ENCODE peak calls at places on chromosome 1, in four cellular contexts. Q is nephron progenitor cell, O is tibial nerve, G is GM23338. E is an unnamed sample.

GRCh38 chr1:58573705-58574591 is 3.1 kb downstream of the TACSTD2 start:
- DNase-seq in Q (no peak), O (no peak), G (no peak), E (no peak)

GRCh38 chr1:24903955-24904730 is 25.9 kb downstream of the RUNX3 start:
- DNase-seq in G (no peak), Q (no peak), O (no peak), E (no peak)

GRCh38 chr1:39976732-39977131 is 21.8 kb downstream of the MFSD2A start:
- DNase-seq in O (no peak), Q (no peak), G (peak), E (no peak)

GRCh38 chr1:155192346-155193274 is 15.1 kb downstream of the THBS3 start:
- DNase-seq in Q (no peak), O (no peak), G (peak), E (no peak)

GRCh38 chr1:180131510-180131909 is 23.2 kb upstream of the QSOX1 start:
- DNase-seq in Q (no peak), O (no peak), G (no peak), E (no peak)

GRCh38 chr1:117820096-117820495 is 109.3 kb downstream of the GDAP2 start:
- DNase-seq in O (no peak), G (no peak), Q (no peak), E (no peak)

GRCh38 chr1:155934933-155935590 is 849 bp upstream of the KHDC4 start:
- DNase-seq in O (no peak), G (peak), Q (no peak), E (no peak)

GRCh38 chr1:154148787-154149186 is 6.1 kb downstream of the NUP210L start:
- DNase-seq in Q (no peak), G (no peak), O (no peak), E (no peak)

GRCh38 chr1:62452951-62453350 is 16.1 kb downstream of the USP1 start:
- DNase-seq in Q (no peak), O (no peak), G (no peak), E (no peak)

GRCh38 chr1:230262867-230263572 is 163.1 kb downstream of the PGBD5 start:
- DNase-seq in O (no peak), G (no peak), Q (no peak), E (no peak)

GRCh38 chr1:247007511-247008405 is at the start of gene ZNF695:
- DNase-seq in O (no peak), G (peak), Q (peak), E (peak)

GRCh38 chr1:199161766-199162303 is 523.0 kb downstream of the PTPRC start:
- DNase-seq in G (no peak), O (no peak), Q (no peak), E (no peak)

GRCh38 chr1:27671964-27672749 is at the start of gene IFI6:
- DNase-seq in G (peak), Q (peak), O (peak), E (peak)
- TF ChIP-seq CTCF in G (no peak), Q (peak), O (peak), E (no peak)

DNA sequence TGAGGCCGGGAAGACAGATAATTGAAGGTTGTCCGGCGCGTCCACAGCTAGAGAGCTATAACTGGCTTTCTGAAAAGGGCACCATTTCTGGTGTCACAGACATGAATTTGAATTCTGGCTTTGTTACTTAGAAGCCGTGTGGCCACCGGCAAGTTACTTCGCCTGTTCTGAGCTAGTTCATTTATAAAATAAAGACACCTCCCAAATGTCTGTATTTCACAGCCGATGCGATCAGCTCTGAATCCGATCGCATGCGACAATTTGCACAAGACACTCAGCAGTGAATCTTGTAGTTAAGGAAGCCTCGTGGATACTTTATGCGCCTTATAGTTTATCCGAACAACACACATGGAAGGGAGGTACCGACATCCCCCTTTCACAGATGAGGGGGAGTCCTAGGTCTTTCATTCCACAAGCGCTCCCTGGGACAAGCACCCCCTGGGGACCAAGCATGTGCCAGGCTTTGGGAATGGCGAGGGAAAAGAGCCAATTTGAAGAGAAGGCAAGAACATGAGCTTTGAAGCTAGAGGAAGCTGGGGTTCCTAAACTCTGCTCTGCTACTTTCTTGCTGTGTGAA is 4.0 kb downstream of the ID3 start:
- DNase-seq in O (no peak), G (peak), Q (peak), E (no peak)
- TF ChIP-seq CTCF in O (no peak), G (no peak), Q (no peak), E (no peak)

GRCh38 chr1:150362721-150363425 is 1.1 kb upstream of the RPRD2 start:
- DNase-seq in Q (no peak), G (peak), O (no peak), E (no peak)

GRCh38 chr1:150366416-150367296 is 2.7 kb downstream of the RPRD2 start:
- DNase-seq in Q (no peak), O (no peak), G (peak), E (no peak)

GRCh38 chr1:150365945-150366344 is 2.0 kb downstream of the RPRD2 start:
- DNase-seq in Q (no peak), G (no peak), O (no peak), E (no peak)

GRCh38 chr1:150363426-150364230 is at the start of gene RPRD2:
- DNase-seq in G (peak), O (peak), Q (peak), E (peak)

GRCh38 chr1:150364231-150365003 is 470 bp downstream of the RPRD2 start:
- DNase-seq in Q (peak), G (peak), O (peak), E (peak)
- TF ChIP-seq CTCF in Q (no peak), G (no peak), O (no peak), E (peak)

GRCh38 chr1:205066221-205066818 is 17.9 kb downstream of the TMEM81 start:
- DNase-seq in G (no peak), O (no peak), Q (no peak), E (no peak)
- TF ChIP-seq CTCF in G (no peak), O (no peak), Q (no peak), E (no peak)

GRCh38 chr1:44030606-44031050 is 634 bp downstream of the SLC6A9 start:
- DNase-seq in Q (peak), O (no peak), G (peak), E (no peak)
- TF ChIP-seq CTCF in Q (peak), O (peak), G (no peak), E (peak)

DNA sequence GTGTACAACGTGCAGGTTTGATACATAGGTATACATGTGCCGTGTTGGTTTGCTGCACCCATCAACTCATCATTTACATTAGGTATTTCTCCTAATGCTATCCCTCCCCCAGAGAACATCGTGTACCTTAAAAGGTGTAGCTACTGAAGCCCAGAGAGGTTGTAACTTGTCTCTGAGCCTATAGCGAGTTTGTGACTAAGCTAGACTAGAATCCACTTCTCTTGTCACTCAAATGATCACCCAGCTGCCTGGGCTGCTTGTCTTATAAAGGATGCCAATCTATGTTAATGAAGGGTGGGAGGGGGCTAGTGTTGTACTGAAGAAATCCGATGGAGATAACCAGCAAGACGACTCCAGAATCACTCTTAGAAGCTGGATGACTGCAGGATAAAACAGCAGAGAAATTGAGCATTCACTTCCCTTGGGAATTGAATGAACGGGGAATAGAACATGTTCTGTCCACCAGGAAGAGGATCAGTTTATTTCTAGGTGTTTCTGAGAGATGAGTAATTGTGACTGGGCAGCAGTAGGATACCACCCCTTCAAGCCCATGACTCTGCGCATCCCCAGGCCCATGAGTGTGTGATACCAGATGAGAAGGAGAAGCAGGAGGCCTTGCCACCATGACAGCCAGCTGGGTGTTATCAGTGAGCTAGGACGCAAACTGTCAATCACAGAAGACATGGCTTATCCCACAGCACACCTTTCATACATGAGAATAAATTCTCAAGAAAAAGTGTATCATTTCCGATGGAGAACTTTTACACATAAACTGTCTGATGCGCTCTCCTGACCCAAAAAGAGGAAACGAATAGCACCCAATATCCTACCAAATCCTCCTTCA is 390.4 kb downstream of the NTNG1 start:
- DNase-seq in G (no peak), O (no peak), Q (no peak), E (no peak)
- TF ChIP-seq CTCF in G (no peak), O (no peak), Q (no peak), E (no peak)

E was measured in right atrium auricular region.